ENCODE peak calls at places on chromosome 21, in seven cellular contexts. D is cerebellar cortex; Z is central memory CD4-positive, alpha-beta T cell; Q is T-helper 2 cell; V is EL; O is stomach; U is H4. K is an unnamed sample.

GRCh38 chr21:44867999-44868700 is 5.3 kb downstream of the PTTG1IP start:
- DNase-seq in D (no peak), Z (peak; percentile 75), Q (no peak), V (no peak), O (no peak), U (no peak), K (no peak)

GRCh38 chr21:18164483-18164882 is 80.2 kb upstream of the CHODL start:
- DNase-seq in D (no peak), Z (no peak), Q (no peak), V (no peak), O (no peak), U (no peak), K (no peak)

GRCh38 chr21:37862536-37862935 is 53.7 kb downstream of the KCNJ6 start:
- DNase-seq in D (peak; percentile 80), Z (no peak), Q (no peak), V (peak; percentile 35), O (no peak), U (no peak), K (no peak)

GRCh38 chr21:38955495-38955894 is 149.8 kb downstream of the ETS2 start:
- DNase-seq in D (no peak), Z (no peak), Q (no peak), V (peak; percentile 73), O (peak; percentile 39), U (peak; percentile 51), K (peak; percentile 86)

GRCh38 chr21:44948426-44949120 is 8.7 kb downstream of the SLX9 start:
- DNase-seq in D (no peak), Z (no peak), Q (no peak), V (no peak), O (no peak), U (no peak), K (no peak)

GRCh38 chr21:36194024-36194423 is 37.4 kb downstream of the DOP1B start:
- DNase-seq in D (no peak), Z (no peak), Q (no peak), V (no peak), O (peak; percentile 30), U (no peak), K (no peak)

GRCh38 chr21:41477641-41478318 is 30.2 kb downstream of the TMPRSS2 start:
- DNase-seq in D (no peak), Z (no peak), Q (no peak), V (no peak), O (peak; percentile 69), U (peak; percentile 39), K (no peak)

GRCh38 chr21:28906236-28906635 is 86.4 kb downstream of the LTN1 start:
- DNase-seq in D (peak; percentile 91), Z (no peak), Q (no peak), V (no peak), O (no peak), U (no peak), K (no peak)

GRCh38 chr21:45945868-45946210 is 35.7 kb upstream of the COL6A1 start:
- DNase-seq in D (no peak), Z (no peak), Q (no peak), V (no peak), O (no peak), U (no peak), K (no peak)

GRCh38 chr21:31335957-31336738 is 7.9 kb downstream of the TIAM1 start:
- DNase-seq in D (no peak), Z (no peak), Q (no peak), V (peak; percentile 89), O (no peak), U (peak; percentile 67), K (peak; percentile 96)

GRCh38 chr21:42652527-42653491 is 612 bp upstream of the PDE9A start:
- DNase-seq in D (peak; percentile 90), Z (no peak), Q (no peak), V (peak; percentile 54), O (peak; percentile 75), U (peak; percentile 49), K (peak; percentile 60)

GRCh38 chr21:39317134-39318090 is 4.0 kb upstream of the BRWD1 start:
- DNase-seq in D (no peak), Z (no peak), Q (no peak), V (no peak), O (no peak), U (no peak), K (no peak)

GRCh38 chr21:42338730-42339715 is 11.8 kb downstream of the TFF2 start:
- DNase-seq in D (no peak), Z (no peak), Q (no peak), V (no peak), O (no peak), U (no peak), K (no peak)

GRCh38 chr21:24290151-24290833 is 1317.0 kb downstream of the MRPL39 start:
- DNase-seq in D (no peak), Z (peak; percentile 39), Q (no peak), V (no peak), O (no peak), U (peak; percentile 32), K (no peak)

GRCh38 chr21:42443876-42444744 is 40.4 kb downstream of the UBASH3A start:
- DNase-seq in D (no peak), Z (no peak), Q (no peak), V (no peak), O (no peak), U (no peak), K (no peak)

GRCh38 chr21:44920694-44921604 is at the start of gene ITGB2:
- DNase-seq in D (no peak), Z (peak; percentile 59), Q (no peak), V (no peak), O (peak; percentile 40), U (no peak), K (no peak)

GRCh38 chr21:29817450-29817849 is 122.3 kb downstream of the GRIK1 start:
- DNase-seq in D (no peak), Z (no peak), Q (no peak), V (no peak), O (no peak), U (no peak), K (no peak)

GRCh38 chr21:31337086-31337485 is 7.0 kb downstream of the TIAM1 start:
- DNase-seq in D (no peak), Z (no peak), Q (no peak), V (no peak), O (no peak), U (no peak), K (no peak)

GRCh38 chr21:33121715-33122475 is 52.0 kb downstream of the OLIG1 start:
- DNase-seq in D (no peak), Z (no peak), Q (no peak), V (peak; percentile 21), O (no peak), U (no peak), K (peak; percentile 45)

GRCh38 chr21:26587621-26588260 is 14.7 kb upstream of the CYYR1 start:
- DNase-seq in D (no peak), Z (no peak), Q (no peak), V (peak; percentile 64), O (no peak), U (no peak), K (peak; percentile 89)

GRCh38 chr21:42220138-42220701 is 1.3 kb downstream of the ABCG1 start:
- DNase-seq in D (peak; percentile 98), Z (peak; percentile 92), Q (peak; percentile 30), V (no peak), O (peak; percentile 69), U (peak; percentile 89), K (peak; percentile 53)

GRCh38 chr21:38261851-38262250 is 5.1 kb downstream of the KCNJ15 start:
- DNase-seq in D (no peak), Z (no peak), Q (no peak), V (no peak), O (no peak), U (no peak), K (peak; percentile 79)

GRCh38 chr21:31334648-31335121 is 9.4 kb downstream of the TIAM1 start:
- DNase-seq in D (peak; percentile 98), Z (no peak), Q (no peak), V (no peak), O (peak; percentile 59), U (peak; percentile 54), K (no peak)

GRCh38 chr21:34569381-34569979 is 45.4 kb downstream of the RCAN1 start:
- DNase-seq in D (no peak), Z (no peak), Q (no peak), V (no peak), O (no peak), U (no peak), K (no peak)

K was measured in fibroblast of mammary gland.